ENCODE peak calls at places on chromosomes 3 and 15, in eight cellular contexts. One of them, this sample, is unnamed. For H3K4me1 and H3K36me3, the result is how much of the 10 kb centered on the place peaks cover.

GRCh38 chr3:16460886-16461285 is 52.6 kb downstream of the RFTN1 start:
- DNase-seq in osteoblast: no peak
- DNase-seq in uterus: no peak
- DNase-seq in HepG2: no peak
- DNase-seq in HCT116: no peak
- DNase-seq in psoas muscle: no peak
- DNase-seq in tibial artery: no peak
- DNase-seq in upper lobe of right lung: no peak
- DNase-seq in this sample: no peak

GRCh38 chr3:33076952-33077351 is 20.0 kb downstream of the GLB1 start:
- DNase-seq in HCT116: no peak
- DNase-seq in tibial artery: no peak
- DNase-seq in osteoblast: no peak
- DNase-seq in HepG2: no peak
- DNase-seq in psoas muscle: no peak
- DNase-seq in uterus: no peak
- DNase-seq in upper lobe of right lung: no peak
- DNase-seq in this sample: no peak

GRCh38 chr3:67382551-67382950 is 271.9 kb downstream of the SUCLG2 start:
- DNase-seq in osteoblast: no peak
- DNase-seq in uterus: no peak
- DNase-seq in tibial artery: no peak
- DNase-seq in HCT116: no peak
- DNase-seq in upper lobe of right lung: no peak
- DNase-seq in psoas muscle: no peak
- DNase-seq in HepG2: no peak
- DNase-seq in this sample: no peak

GRCh38 chr3:50724831-50725230 is 50.1 kb downstream of the DOCK3 start:
- DNase-seq in uterus: no peak
- DNase-seq in HepG2: no peak
- DNase-seq in osteoblast: no peak
- DNase-seq in upper lobe of right lung: no peak
- DNase-seq in HCT116: no peak
- DNase-seq in tibial artery: no peak
- DNase-seq in psoas muscle: no peak
- DNase-seq in this sample: no peak

GRCh38 chr3:99850608-99851007 is 32.9 kb downstream of the CMSS1 start:
- DNase-seq in tibial artery: no peak
- DNase-seq in psoas muscle: no peak
- DNase-seq in HCT116: no peak
- DNase-seq in uterus: no peak
- DNase-seq in upper lobe of right lung: no peak
- DNase-seq in osteoblast: no peak
- DNase-seq in HepG2: no peak
- DNase-seq in this sample: no peak

GRCh38 chr3:47113669-47114365 is 50.1 kb downstream of the SETD2 start:
- DNase-seq in HCT116: no peak
- DNase-seq in osteoblast: peak
- DNase-seq in upper lobe of right lung: no peak
- DNase-seq in uterus: no peak
- DNase-seq in HepG2: no peak
- DNase-seq in psoas muscle: no peak
- DNase-seq in tibial artery: no peak
- DNase-seq in this sample: no peak

GRCh38 chr3:142279965-142280590 is 54.7 kb upstream of the GK5 start:
- DNase-seq in upper lobe of right lung: no peak
- DNase-seq in psoas muscle: no peak
- DNase-seq in uterus: peak
- DNase-seq in HepG2: peak
- DNase-seq in HCT116: peak
- DNase-seq in osteoblast: peak
- DNase-seq in tibial artery: no peak
- DNase-seq in this sample: no peak

GRCh38 chr3:140459462-140459861 is 218.4 kb upstream of the TRIM42 start:
- DNase-seq in uterus: no peak
- DNase-seq in osteoblast: no peak
- DNase-seq in upper lobe of right lung: no peak
- DNase-seq in psoas muscle: no peak
- DNase-seq in HCT116: no peak
- DNase-seq in tibial artery: no peak
- DNase-seq in HepG2: no peak
- DNase-seq in this sample: no peak

GRCh38 chr3:130661116-130661515 is 85.5 kb downstream of the PIK3R4 start:
- DNase-seq in HCT116: no peak
- DNase-seq in HepG2: no peak
- DNase-seq in psoas muscle: no peak
- DNase-seq in uterus: no peak
- DNase-seq in osteoblast: no peak
- DNase-seq in tibial artery: no peak
- DNase-seq in upper lobe of right lung: no peak
- DNase-seq in this sample: no peak

GRCh38 chr3:66035763-66036477 is 2.8 kb downstream of the MAGI1 start:
- DNase-seq in uterus: no peak
- DNase-seq in upper lobe of right lung: no peak
- DNase-seq in HepG2: peak
- DNase-seq in osteoblast: no peak
- DNase-seq in HCT116: no peak
- DNase-seq in psoas muscle: no peak
- DNase-seq in tibial artery: no peak
- DNase-seq in this sample: no peak

GRCh38 chr15:43471975-43472374 is 21.0 kb downstream of the TP53BP1 start:
- DNase-seq in tibial artery: no peak
- DNase-seq in HCT116: no peak
- DNase-seq in osteoblast: no peak
- DNase-seq in uterus: no peak
- DNase-seq in HepG2: no peak
- DNase-seq in psoas muscle: no peak
- DNase-seq in upper lobe of right lung: no peak
- DNase-seq in this sample: no peak

GRCh38 chr15:51830279-51830806 is 890 bp downstream of the TMOD3 start:
- DNase-seq in HepG2: no peak
- DNase-seq in osteoblast: peak
- DNase-seq in uterus: no peak
- DNase-seq in HCT116: no peak
- DNase-seq in upper lobe of right lung: no peak
- DNase-seq in tibial artery: no peak
- DNase-seq in psoas muscle: no peak
- DNase-seq in this sample: no peak

GRCh38 chr15:39239562-39239961 is 341.3 kb upstream of the THBS1 start:
- DNase-seq in tibial artery: no peak
- DNase-seq in osteoblast: no peak
- DNase-seq in psoas muscle: no peak
- DNase-seq in HCT116: no peak
- DNase-seq in HepG2: no peak
- DNase-seq in uterus: no peak
- DNase-seq in upper lobe of right lung: no peak
- DNase-seq in this sample: no peak

GRCh38 chr3:21256932-21257331 is 494.1 kb downstream of the ZNF385D start:
- DNase-seq in uterus: no peak
- DNase-seq in tibial artery: no peak
- DNase-seq in HepG2: no peak
- DNase-seq in osteoblast: peak
- DNase-seq in HCT116: no peak
- DNase-seq in psoas muscle: no peak
- DNase-seq in upper lobe of right lung: no peak
- DNase-seq in this sample: no peak

GRCh38 chr3:8554725-8555621 is 53.4 kb downstream of the LMCD1 start:
- DNase-seq in HepG2: no peak
- DNase-seq in psoas muscle: peak
- DNase-seq in tibial artery: peak
- DNase-seq in osteoblast: peak
- DNase-seq in uterus: peak
- DNase-seq in upper lobe of right lung: no peak
- DNase-seq in HCT116: no peak
- DNase-seq in this sample: no peak

GRCh38 chr15:31065824-31066223 is 35.7 kb downstream of the TRPM1 start:
- DNase-seq in osteoblast: no peak
- DNase-seq in uterus: no peak
- DNase-seq in HCT116: no peak
- DNase-seq in HepG2: no peak
- DNase-seq in upper lobe of right lung: no peak
- DNase-seq in tibial artery: no peak
- DNase-seq in psoas muscle: no peak
- DNase-seq in this sample: no peak

GRCh38 chr15:38176155-38176554 is 76.5 kb upstream of the SPRED1 start:
- DNase-seq in uterus: no peak
- DNase-seq in tibial artery: no peak
- DNase-seq in HepG2: no peak
- DNase-seq in upper lobe of right lung: no peak
- DNase-seq in psoas muscle: no peak
- DNase-seq in osteoblast: no peak
- DNase-seq in HCT116: no peak
- DNase-seq in this sample: no peak

GRCh38 chr15:60620707-60621106 is 141.8 kb upstream of the ICE2 start:
- DNase-seq in uterus: peak
- DNase-seq in tibial artery: no peak
- DNase-seq in upper lobe of right lung: peak
- DNase-seq in HCT116: no peak
- DNase-seq in psoas muscle: peak
- DNase-seq in HepG2: no peak
- DNase-seq in osteoblast: no peak
- DNase-seq in this sample: no peak

GRCh38 chr3:101244212-101244575 is 76.2 kb downstream of the IMPG2 start:
- DNase-seq in uterus: no peak
- DNase-seq in osteoblast: no peak
- DNase-seq in psoas muscle: no peak
- DNase-seq in HCT116: no peak
- DNase-seq in HepG2: no peak
- DNase-seq in tibial artery: no peak
- DNase-seq in upper lobe of right lung: no peak
- DNase-seq in this sample: no peak

GRCh38 chr3:39935261-39935660 is 125.9 kb downstream of the MYRIP start:
- DNase-seq in upper lobe of right lung: no peak
- DNase-seq in HepG2: no peak
- DNase-seq in psoas muscle: no peak
- DNase-seq in uterus: no peak
- DNase-seq in osteoblast: no peak
- DNase-seq in tibial artery: no peak
- DNase-seq in HCT116: no peak
- DNase-seq in this sample: no peak

DNA sequence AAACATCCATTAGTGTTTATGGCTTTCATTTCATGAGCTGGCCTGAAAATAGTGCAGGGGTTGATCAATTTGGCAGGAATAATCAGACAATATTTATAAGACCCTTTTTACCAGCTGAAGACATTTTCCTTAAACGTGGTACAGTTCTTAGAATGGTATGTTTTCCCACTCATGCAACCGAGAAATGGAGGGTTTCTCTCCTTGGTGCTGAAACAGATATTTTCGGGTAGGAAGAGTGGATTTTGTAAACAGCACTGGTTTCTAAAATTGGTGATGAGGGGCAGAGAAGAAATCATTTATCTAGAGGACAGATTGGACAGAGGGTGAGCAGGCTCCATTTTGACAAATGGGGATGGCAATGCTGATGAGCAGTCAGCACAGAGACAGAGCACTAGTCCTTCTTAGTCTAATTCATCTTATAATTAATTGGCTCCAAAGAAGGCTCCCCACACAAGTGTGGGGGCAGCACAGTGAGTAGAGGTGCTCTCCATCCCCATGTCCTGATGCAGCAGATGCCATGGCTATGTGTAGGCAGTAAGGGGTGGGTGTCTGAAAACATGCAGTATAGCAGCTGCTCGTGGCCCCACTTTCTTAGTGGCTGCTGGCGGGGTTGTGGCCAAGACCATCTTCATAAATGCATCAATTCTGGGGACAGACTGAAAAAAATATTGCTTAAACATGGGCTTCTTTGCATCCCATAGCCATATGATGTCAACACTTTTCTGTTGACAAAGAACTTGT is 18.1 kb upstream of the SLC7A14 start:
- DNase-seq in osteoblast: no peak
- DNase-seq in HepG2: no peak
- DNase-seq in HCT116: no peak
- DNase-seq in upper lobe of right lung: no peak
- DNase-seq in psoas muscle: no peak
- DNase-seq in tibial artery: no peak
- DNase-seq in uterus: no peak
- DNase-seq in this sample: no peak
- H3K4me1 ChIP-seq in osteoblast: under half
- H3K4me1 ChIP-seq in HepG2: under half
- H3K4me1 ChIP-seq in HCT116: under half
- H3K4me1 ChIP-seq in upper lobe of right lung: under half
- H3K4me1 ChIP-seq in psoas muscle: under half
- H3K4me1 ChIP-seq in tibial artery: under half
- H3K4me1 ChIP-seq in uterus: under half
- H3K4me1 ChIP-seq in this sample: under half

DNA sequence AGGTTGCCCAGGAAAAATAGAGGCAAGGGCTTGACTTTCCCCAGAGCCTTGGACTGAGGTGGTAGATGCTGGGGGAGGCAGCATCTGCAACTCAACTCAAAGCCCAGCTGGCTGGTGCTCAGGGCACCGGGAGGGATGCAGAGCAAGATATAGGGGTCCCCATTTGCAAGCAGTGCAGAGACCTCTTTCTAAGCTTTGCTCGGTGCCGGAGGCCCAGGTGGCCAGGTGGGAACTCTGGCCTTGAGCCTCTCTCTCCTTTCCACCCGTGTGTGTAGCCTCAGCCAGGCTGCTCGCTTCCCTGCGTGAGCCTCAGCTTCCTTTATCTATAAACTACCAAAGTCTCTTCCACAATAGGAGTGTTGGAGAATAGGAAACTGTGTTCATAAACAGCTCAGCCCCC is 36.5 kb downstream of the SLC6A6 start:
- DNase-seq in HepG2: no peak
- DNase-seq in uterus: no peak
- DNase-seq in psoas muscle: no peak
- DNase-seq in osteoblast: no peak
- DNase-seq in upper lobe of right lung: peak
- DNase-seq in tibial artery: no peak
- DNase-seq in HCT116: no peak
- DNase-seq in this sample: no peak
- H3K4me3 ChIP-seq in HepG2: no peak
- H3K4me3 ChIP-seq in uterus: no peak
- H3K4me3 ChIP-seq in psoas muscle: no peak
- H3K4me3 ChIP-seq in osteoblast: no peak
- H3K4me3 ChIP-seq in upper lobe of right lung: no peak
- H3K4me3 ChIP-seq in tibial artery: no peak
- H3K4me3 ChIP-seq in HCT116: no peak
- H3K4me3 ChIP-seq in this sample: no peak

GRCh38 chr3:185680216-185680615 is 94.1 kb downstream of the SENP2 start:
- DNase-seq in upper lobe of right lung: no peak
- DNase-seq in osteoblast: no peak
- DNase-seq in HCT116: no peak
- DNase-seq in HepG2: no peak
- DNase-seq in uterus: no peak
- DNase-seq in tibial artery: no peak
- DNase-seq in psoas muscle: no peak
- DNase-seq in this sample: no peak

GRCh38 chr3:185678027-185678426 is 91.9 kb downstream of the SENP2 start:
- DNase-seq in tibial artery: no peak
- DNase-seq in uterus: no peak
- DNase-seq in HCT116: no peak
- DNase-seq in upper lobe of right lung: no peak
- DNase-seq in psoas muscle: no peak
- DNase-seq in osteoblast: no peak
- DNase-seq in HepG2: no peak
- DNase-seq in this sample: no peak

GRCh38 chr3:185677146-185677829 is 91.2 kb downstream of the SENP2 start:
- DNase-seq in psoas muscle: no peak
- DNase-seq in tibial artery: no peak
- DNase-seq in HepG2: peak
- DNase-seq in uterus: no peak
- DNase-seq in upper lobe of right lung: no peak
- DNase-seq in HCT116: peak
- DNase-seq in osteoblast: peak
- DNase-seq in this sample: no peak
- H3K36me3 ChIP-seq in psoas muscle: under half
- H3K36me3 ChIP-seq in tibial artery: under half
- H3K36me3 ChIP-seq in HepG2: half or more
- H3K36me3 ChIP-seq in uterus: under half
- H3K36me3 ChIP-seq in upper lobe of right lung: under half
- H3K36me3 ChIP-seq in HCT116: under half
- H3K36me3 ChIP-seq in osteoblast: under half
- H3K36me3 ChIP-seq in this sample: under half

GRCh38 chr3:48561045-48561736 is 2.4 kb downstream of the UCN2 start:
- DNase-seq in psoas muscle: peak
- DNase-seq in tibial artery: peak
- DNase-seq in HCT116: no peak
- DNase-seq in uterus: peak
- DNase-seq in upper lobe of right lung: peak
- DNase-seq in HepG2: peak
- DNase-seq in osteoblast: peak
- DNase-seq in this sample: no peak
- H3K4me1 ChIP-seq in psoas muscle: under half
- H3K4me1 ChIP-seq in tibial artery: under half
- H3K4me1 ChIP-seq in HCT116: half or more
- H3K4me1 ChIP-seq in uterus: under half
- H3K4me1 ChIP-seq in upper lobe of right lung: under half
- H3K4me1 ChIP-seq in HepG2: half or more
- H3K4me1 ChIP-seq in osteoblast: half or more
- H3K4me1 ChIP-seq in this sample: under half